ENCODE peak calls at places on chromosomes 13 and 19, in eight cellular contexts. Y, S, I, P, N, R, K and J are unnamed samples.

GRCh38 chr19:48636859-48637448 is at the start of gene DBP:
- DNase-seq in Y (no peak), S (no peak), I (no peak), P (peak), N (peak), R (no peak), K (no peak), J (no peak)

GRCh38 chr19:15128162-15128770 is 21.1 kb downstream of the SYDE1 start:
- DNase-seq in Y (no peak), S (no peak), I (no peak), P (no peak), N (no peak), R (no peak), K (no peak), J (no peak)

GRCh38 chr19:13098291-13099072 is 4.2 kb downstream of the LYL1 start:
- DNase-seq in Y (peak), S (no peak), I (no peak), P (peak), N (no peak), R (peak), K (peak), J (no peak)

GRCh38 chr13:45717324-45717723 is 15.2 kb downstream of the CBY2 start:
- DNase-seq in Y (no peak), S (no peak), I (no peak), P (no peak), N (no peak), R (no peak), K (no peak), J (no peak)

GRCh38 chr13:46172531-46172991 is 9.4 kb downstream of the LCP1 start:
- DNase-seq in Y (no peak), S (peak), I (no peak), P (no peak), N (no peak), R (no peak), K (no peak), J (no peak)

GRCh38 chr13:44969858-44970484 is 19.3 kb downstream of the NUFIP1 start:
- DNase-seq in Y (no peak), S (peak), I (peak), P (no peak), N (peak), R (peak), K (peak), J (peak)

GRCh38 chr19:40256511-40256910 is 28.6 kb downstream of the AKT2 start:
- DNase-seq in Y (no peak), S (no peak), I (no peak), P (no peak), N (no peak), R (no peak), K (no peak), J (no peak)

GRCh38 chr13:63307239-63307638 is 1891.6 kb upstream of the PCDH20 start:
- DNase-seq in Y (no peak), S (peak), I (no peak), P (no peak), N (peak), R (no peak), K (no peak), J (no peak)

GRCh38 chr19:29967623-29968022 is 25.6 kb downstream of the URI1 start:
- DNase-seq in Y (no peak), S (no peak), I (no peak), P (no peak), N (no peak), R (peak), K (peak), J (peak)

GRCh38 chr19:45079911-45080469 is 930 bp downstream of the GEMIN7 start:
- DNase-seq in Y (no peak), S (no peak), I (no peak), P (no peak), N (no peak), R (no peak), K (no peak), J (no peak)

GRCh38 chr13:73945871-73946270 is 188.3 kb downstream of the KLF12 start:
- DNase-seq in Y (no peak), S (no peak), I (no peak), P (peak), N (no peak), R (peak), K (no peak), J (no peak)

GRCh38 chr19:18853755-18854427 is 22.1 kb downstream of the UPF1 start:
- DNase-seq in Y (no peak), S (no peak), I (no peak), P (no peak), N (no peak), R (no peak), K (no peak), J (no peak)
- TF ChIP-seq CTCF in Y (no peak), S (no peak), I (no peak), P (no peak), N (no peak), R (no peak), K (no peak), J (peak)

GRCh38 chr13:110559429-110559943 is 2.0 kb downstream of the RAB20 start:
- DNase-seq in Y (peak), S (no peak), I (no peak), P (peak), N (peak), R (no peak), K (peak), J (peak)
- H3K27ac ChIP-seq in Y (peak), S (no peak), I (peak), P (peak), N (peak), R (no peak), K (peak), J (no peak)

GRCh38 chr19:18830488-18830887 is 1.3 kb upstream of the UPF1 start:
- DNase-seq in Y (no peak), S (no peak), I (no peak), P (no peak), N (no peak), R (no peak), K (no peak), J (no peak)

GRCh38 chr19:18833141-18833476 is 1.4 kb downstream of the UPF1 start:
- DNase-seq in Y (no peak), S (peak), I (no peak), P (no peak), N (no peak), R (no peak), K (peak), J (no peak)

GRCh38 chr19:18832331-18833140 is 777 bp downstream of the UPF1 start:
- DNase-seq in Y (peak), S (peak), I (peak), P (no peak), N (peak), R (no peak), K (peak), J (peak)

GRCh38 chr19:18833849-18834643 is 2.3 kb downstream of the UPF1 start:
- DNase-seq in Y (no peak), S (no peak), I (peak), P (no peak), N (peak), R (no peak), K (no peak), J (no peak)

GRCh38 chr19:18831524-18832330 is at the start of gene UPF1:
- DNase-seq in Y (peak), S (peak), I (peak), P (peak), N (peak), R (peak), K (peak), J (peak)
- TF ChIP-seq CTCF in Y (no peak), S (no peak), I (no peak), P (no peak), N (no peak), R (peak), K (no peak), J (no peak)

DNA sequence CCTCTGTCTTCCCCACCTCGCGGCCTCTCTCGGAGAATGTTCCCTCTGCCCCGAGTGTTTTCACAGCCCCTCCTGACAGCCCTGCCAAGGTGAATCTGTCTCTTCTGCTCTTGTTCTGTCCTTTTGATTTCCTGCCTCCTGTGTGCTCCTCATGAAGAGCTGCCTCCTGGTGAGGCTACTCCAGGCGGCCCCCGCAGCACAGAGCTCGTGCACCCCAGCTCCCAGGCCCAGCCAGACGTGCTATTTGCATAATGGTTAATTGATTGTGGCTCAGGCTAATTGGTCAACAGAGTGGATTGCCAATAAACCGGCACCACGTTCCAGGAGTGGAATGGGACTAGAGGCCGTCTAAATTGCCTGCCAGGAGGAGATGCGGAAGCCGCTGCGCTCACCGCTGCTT is 143.8 kb downstream of the KDM4B start:
- DNase-seq in Y (no peak), S (no peak), I (no peak), P (no peak), N (no peak), R (no peak), K (no peak), J (no peak)
- H3K27ac ChIP-seq in Y (no peak), S (no peak), I (no peak), P (no peak), N (no peak), R (peak), K (no peak), J (no peak)